ENCODE peak calls at places on chromosomes 6 and 20, in six cellular contexts. One of them, this sample, is unnamed.

GRCh38 chr6:136923116-136923953 is 1.2 kb downstream of the SLC35D3 start:
- DNase-seq in NCI-H1417: no peak
- DNase-seq in heart right ventricle: no peak
- DNase-seq in Caki2: no peak
- DNase-seq in iris pigment epithelial cell: no peak
- DNase-seq in HT1080: no peak
- DNase-seq in this sample: peak

GRCh38 chr20:37360515-37361115 is 14.7 kb downstream of the SRC start:
- DNase-seq in NCI-H1417: no peak
- DNase-seq in heart right ventricle: no peak
- DNase-seq in Caki2: no peak
- DNase-seq in iris pigment epithelial cell: no peak
- DNase-seq in HT1080: no peak
- DNase-seq in this sample: no peak

GRCh38 chr6:114090626-114091025 is 119.7 kb upstream of the HDAC2 start:
- DNase-seq in NCI-H1417: no peak
- DNase-seq in heart right ventricle: no peak
- DNase-seq in Caki2: no peak
- DNase-seq in iris pigment epithelial cell: no peak
- DNase-seq in HT1080: no peak
- DNase-seq in this sample: no peak

GRCh38 chr6:148934534-148934933 is 187.7 kb downstream of the UST start:
- DNase-seq in NCI-H1417: no peak
- DNase-seq in heart right ventricle: no peak
- DNase-seq in Caki2: no peak
- DNase-seq in iris pigment epithelial cell: peak
- DNase-seq in HT1080: peak
- DNase-seq in this sample: no peak

GRCh38 chr20:16975682-16976081 is 227.5 kb downstream of the OTOR start:
- DNase-seq in NCI-H1417: no peak
- DNase-seq in heart right ventricle: no peak
- DNase-seq in Caki2: no peak
- DNase-seq in iris pigment epithelial cell: no peak
- DNase-seq in HT1080: no peak
- DNase-seq in this sample: no peak

GRCh38 chr20:53708129-53708968 is 114.7 kb upstream of the ZNF217 start:
- DNase-seq in NCI-H1417: no peak
- DNase-seq in heart right ventricle: no peak
- DNase-seq in Caki2: peak
- DNase-seq in iris pigment epithelial cell: peak
- DNase-seq in HT1080: peak
- DNase-seq in this sample: no peak

GRCh38 chr6:113777601-113778000 is 79.5 kb upstream of the MARCKS start:
- DNase-seq in NCI-H1417: no peak
- DNase-seq in heart right ventricle: no peak
- DNase-seq in Caki2: no peak
- DNase-seq in iris pigment epithelial cell: no peak
- DNase-seq in HT1080: no peak
- DNase-seq in this sample: no peak

GRCh38 chr6:169665289-169665688 is 36.5 kb downstream of the WDR27 start:
- DNase-seq in NCI-H1417: peak
- DNase-seq in heart right ventricle: no peak
- DNase-seq in Caki2: no peak
- DNase-seq in iris pigment epithelial cell: no peak
- DNase-seq in HT1080: no peak
- DNase-seq in this sample: no peak

GRCh38 chr20:11047559-11047958 is 373.8 kb upstream of the JAG1 start:
- DNase-seq in NCI-H1417: no peak
- DNase-seq in heart right ventricle: no peak
- DNase-seq in Caki2: peak
- DNase-seq in iris pigment epithelial cell: peak
- DNase-seq in HT1080: no peak
- DNase-seq in this sample: no peak

GRCh38 chr6:139508023-139508422 is 133.6 kb upstream of the CITED2 start:
- DNase-seq in NCI-H1417: no peak
- DNase-seq in heart right ventricle: no peak
- DNase-seq in Caki2: no peak
- DNase-seq in iris pigment epithelial cell: peak
- DNase-seq in HT1080: no peak
- DNase-seq in this sample: no peak

GRCh38 chr6:17012421-17013225 is 89.2 kb upstream of the STMND1 start:
- DNase-seq in NCI-H1417: no peak
- DNase-seq in heart right ventricle: no peak
- DNase-seq in Caki2: no peak
- DNase-seq in iris pigment epithelial cell: peak
- DNase-seq in HT1080: no peak
- DNase-seq in this sample: no peak

GRCh38 chr20:46204594-46205205 is 86.6 kb downstream of the CD40 start:
- DNase-seq in NCI-H1417: peak
- DNase-seq in heart right ventricle: no peak
- DNase-seq in Caki2: no peak
- DNase-seq in iris pigment epithelial cell: no peak
- DNase-seq in HT1080: no peak
- DNase-seq in this sample: no peak

GRCh38 chr20:36093025-36093803 is 61.3 kb upstream of the EPB41L1 start:
- DNase-seq in NCI-H1417: peak
- DNase-seq in heart right ventricle: peak
- DNase-seq in Caki2: peak
- DNase-seq in iris pigment epithelial cell: peak
- DNase-seq in HT1080: no peak
- DNase-seq in this sample: peak

GRCh38 chr6:506508-506907 is 115.0 kb downstream of the IRF4 start:
- DNase-seq in NCI-H1417: no peak
- DNase-seq in heart right ventricle: no peak
- DNase-seq in Caki2: no peak
- DNase-seq in iris pigment epithelial cell: no peak
- DNase-seq in HT1080: no peak
- DNase-seq in this sample: no peak

GRCh38 chr20:50959543-50960126 is 1.0 kb downstream of the MOCS3 start:
- DNase-seq in NCI-H1417: no peak
- DNase-seq in heart right ventricle: no peak
- DNase-seq in Caki2: no peak
- DNase-seq in iris pigment epithelial cell: no peak
- DNase-seq in HT1080: no peak
- DNase-seq in this sample: no peak

GRCh38 chr6:136823128-136823660 is 802 bp downstream of the PEX7 start:
- DNase-seq in NCI-H1417: no peak
- DNase-seq in heart right ventricle: peak
- DNase-seq in Caki2: no peak
- DNase-seq in iris pigment epithelial cell: no peak
- DNase-seq in HT1080: no peak
- DNase-seq in this sample: no peak

GRCh38 chr6:134826889-134827737 is 122.8 kb downstream of the ALDH8A1 start:
- DNase-seq in NCI-H1417: no peak
- DNase-seq in heart right ventricle: peak
- DNase-seq in Caki2: no peak
- DNase-seq in iris pigment epithelial cell: peak
- DNase-seq in HT1080: peak
- DNase-seq in this sample: no peak

GRCh38 chr20:25051386-25052155 is 6.4 kb downstream of the ACSS1 start:
- DNase-seq in NCI-H1417: no peak
- DNase-seq in heart right ventricle: no peak
- DNase-seq in Caki2: no peak
- DNase-seq in iris pigment epithelial cell: no peak
- DNase-seq in HT1080: no peak
- DNase-seq in this sample: no peak

GRCh38 chr6:148827421-148827820 is 80.6 kb downstream of the UST start:
- DNase-seq in NCI-H1417: no peak
- DNase-seq in heart right ventricle: no peak
- DNase-seq in Caki2: no peak
- DNase-seq in iris pigment epithelial cell: no peak
- DNase-seq in HT1080: no peak
- DNase-seq in this sample: no peak

GRCh38 chr6:84764332-84765049 is at the start of gene TBX18:
- DNase-seq in NCI-H1417: peak
- DNase-seq in heart right ventricle: peak
- DNase-seq in Caki2: no peak
- DNase-seq in iris pigment epithelial cell: peak
- DNase-seq in HT1080: peak
- DNase-seq in this sample: peak

This sample was measured in D341Med.